ENCODE peak calls at places on chromosomes 12 and 14, in seven cellular contexts. F is B cell; O is kidney tubule cell; S is A172; T is ELR; C is stimulated activated CD8-positive, alpha-beta memory T cell treated with anti-CD3 and anti-CD28 coated beads, Interleukin-2, amount 100 ng/mL, for 1 hour; M is LoVo. B is an unnamed sample.

GRCh38 chr12:32039341-32039740 is 67.3 kb upstream of the BICD1 start:
- DNase-seq in F (no peak), O (no peak), S (no peak), T (no peak), C (no peak), M (no peak), B (no peak)

GRCh38 chr14:95434161-95434560 is 82.3 kb downstream of the SYNE3 start:
- DNase-seq in F (no peak), O (no peak), S (no peak), T (no peak), C (no peak), M (no peak), B (no peak)

GRCh38 chr12:13443498-13443897 is 247.0 kb downstream of the EMP1 start:
- DNase-seq in F (no peak), O (no peak), S (no peak), T (no peak), C (no peak), M (no peak), B (no peak)

GRCh38 chr14:21048638-21049037 is 6.5 kb downstream of the RNASE7 start:
- DNase-seq in F (no peak), O (no peak), S (no peak), T (no peak), C (no peak), M (no peak), B (no peak)

GRCh38 chr12:1115471-1116242 is 124.6 kb downstream of the ERC1 start:
- DNase-seq in F (no peak), O (peak; percentile 43), S (no peak), T (peak; percentile 89), C (no peak), M (peak; percentile 31), B (peak; percentile 36)

GRCh38 chr14:32345311-32345771 is 16.2 kb downstream of the AKAP6 start:
- DNase-seq in F (no peak), O (peak; percentile 52), S (no peak), T (no peak), C (no peak), M (peak; percentile 9), B (peak; percentile 4)

GRCh38 chr12:131142891-131143637 is 189.4 kb downstream of the ADGRD1 start:
- DNase-seq in F (no peak), O (no peak), S (no peak), T (no peak), C (no peak), M (no peak), B (no peak)

GRCh38 chr12:65803253-65803652 is 21.0 kb upstream of the HMGA2 start:
- DNase-seq in F (no peak), O (no peak), S (no peak), T (no peak), C (no peak), M (no peak), B (no peak)

GRCh38 chr12:51238037-51238509 is 553 bp upstream of the DAZAP2 start:
- DNase-seq in F (no peak), O (peak; percentile 38), S (peak; percentile 5), T (no peak), C (no peak), M (no peak), B (peak; percentile 29)

GRCh38 chr12:53795927-53796326 is 44.1 kb upstream of the CISTR start:
- DNase-seq in F (no peak), O (no peak), S (no peak), T (no peak), C (no peak), M (no peak), B (no peak)

GRCh38 chr12:52050116-52050770 is 999 bp upstream of the NR4A1 start:
- DNase-seq in F (peak; percentile 84), O (peak; percentile 11), S (no peak), T (no peak), C (no peak), M (no peak), B (no peak)

GRCh38 chr12:89528434-89528833 is 2.6 kb upstream of the POC1B start:
- DNase-seq in F (no peak), O (no peak), S (no peak), T (no peak), C (no peak), M (no peak), B (no peak)

GRCh38 chr14:64569108-64570045 is 19.6 kb downstream of the PPP1R36 start:
- DNase-seq in F (no peak), O (peak; percentile 69), S (peak; percentile 35), T (peak; percentile 58), C (no peak), M (peak; percentile 34), B (peak; percentile 79)

GRCh38 chr14:55116246-55117030 is 12.6 kb upstream of the LGALS3 start:
- DNase-seq in F (no peak), O (peak; percentile 26), S (no peak), T (no peak), C (no peak), M (no peak), B (no peak)

GRCh38 chr12:57614178-57614947 is 3.1 kb downstream of the ARHGEF25 start:
- DNase-seq in F (peak; percentile 73), O (no peak), S (no peak), T (peak; percentile 49), C (no peak), M (no peak), B (peak; percentile 19)

GRCh38 chr12:89080797-89081470 is 271.4 kb downstream of the DUSP6 start:
- DNase-seq in F (no peak), O (no peak), S (no peak), T (peak; percentile 54), C (no peak), M (no peak), B (peak; percentile 75)

GRCh38 chr12:80356092-80356491 is 87.9 kb upstream of the PTPRQ start:
- DNase-seq in F (no peak), O (no peak), S (no peak), T (peak; percentile 4), C (no peak), M (no peak), B (peak; percentile 85)

GRCh38 chr12:131561891-131562684 is 148.8 kb upstream of the SFSWAP start:
- DNase-seq in F (no peak), O (no peak), S (no peak), T (no peak), C (no peak), M (no peak), B (no peak)

GRCh38 chr12:112979281-112979680 is 962 bp downstream of the OAS2 start:
- DNase-seq in F (peak; percentile 32), O (no peak), S (no peak), T (peak; percentile 19), C (no peak), M (no peak), B (no peak)

GRCh38 chr14:76928301-76928700 is 100.2 kb downstream of the IRF2BPL start:
- DNase-seq in F (no peak), O (no peak), S (no peak), T (no peak), C (no peak), M (no peak), B (no peak)

GRCh38 chr14:50823051-50823762 is 7.8 kb downstream of the NIN start:
- DNase-seq in F (peak; percentile 46), O (no peak), S (no peak), T (no peak), C (no peak), M (no peak), B (no peak)

GRCh38 chr14:50741571-50741970 is 73.5 kb upstream of the SAV1 start:
- DNase-seq in F (no peak), O (peak; percentile 39), S (peak; percentile 26), T (peak; percentile 60), C (no peak), M (no peak), B (peak; percentile 69)

GRCh38 chr14:51321036-51321435 is 81.0 kb downstream of the TMX1 start:
- DNase-seq in F (no peak), O (peak; percentile 15), S (no peak), T (no peak), C (no peak), M (no peak), B (peak; percentile 7)

GRCh38 chr12:81591256-81591655 is 167.9 kb downstream of the PPFIA2 start:
- DNase-seq in F (no peak), O (no peak), S (no peak), T (no peak), C (no peak), M (no peak), B (no peak)

GRCh38 chr14:92726135-92726932 is 22.1 kb downstream of the LGMN start:
- DNase-seq in F (no peak), O (peak; percentile 73), S (peak; percentile 86), T (peak; percentile 95), C (no peak), M (peak; percentile 93), B (peak; percentile 94)

GRCh38 chr12:57629897-57630471 is 3.0 kb downstream of the B4GALNT1 start:
- DNase-seq in F (no peak), O (no peak), S (no peak), T (no peak), C (no peak), M (no peak), B (no peak)

GRCh38 chr12:5305425-5305824 is 126.5 kb upstream of the NTF3 start:
- DNase-seq in F (no peak), O (no peak), S (no peak), T (no peak), C (no peak), M (no peak), B (no peak)

GRCh38 chr12:122849352-122850047 is 14.2 kb downstream of the HIP1R start:
- DNase-seq in F (no peak), O (no peak), S (no peak), T (no peak), C (no peak), M (no peak), B (no peak)

GRCh38 chr12:116594325-116595038 is 35.3 kb downstream of the MAP1LC3B2 start:
- DNase-seq in F (peak; percentile 74), O (no peak), S (no peak), T (no peak), C (no peak), M (no peak), B (no peak)

GRCh38 chr12:13234045-13234641 is 37.6 kb downstream of the EMP1 start:
- DNase-seq in F (peak; percentile 33), O (peak; percentile 60), S (peak; percentile 40), T (peak; percentile 84), C (no peak), M (peak; percentile 54), B (peak; percentile 86)

GRCh38 chr14:23068792-23069412 is 11.6 kb upstream of the CDH24 start:
- DNase-seq in F (peak; percentile 82), O (peak; percentile 92), S (peak; percentile 85), T (peak; percentile 93), C (peak; percentile 43), M (peak; percentile 87), B (peak; percentile 96)

GRCh38 chr14:60760648-60761364 is 26.2 kb downstream of the MNAT1 start:
- DNase-seq in F (no peak), O (peak; percentile 73), S (no peak), T (no peak), C (no peak), M (no peak), B (no peak)

GRCh38 chr12:132393245-132393795 is 63.9 kb upstream of the GALNT9 start:
- DNase-seq in F (no peak), O (peak; percentile 50), S (peak; percentile 87), T (no peak), C (no peak), M (peak; percentile 52), B (no peak)

GRCh38 chr12:21764950-21765349 is 9.6 kb downstream of the KCNJ8 start:
- DNase-seq in F (no peak), O (no peak), S (no peak), T (no peak), C (no peak), M (no peak), B (no peak)

GRCh38 chr12:51357374-51358047 is 11.0 kb upstream of the CELA1 start:
- DNase-seq in F (peak; percentile 80), O (no peak), S (no peak), T (no peak), C (no peak), M (no peak), B (no peak)

GRCh38 chr14:106224694-106224971 is 698.2 kb downstream of the TMEM121 start:
- DNase-seq in F (no peak), O (no peak), S (no peak), T (no peak), C (no peak), M (no peak), B (no peak)

GRCh38 chr12:93376436-93377251 is 1.1 kb upstream of the NUDT4 start:
- DNase-seq in F (no peak), O (peak; percentile 47), S (no peak), T (peak; percentile 30), C (no peak), M (peak; percentile 32), B (peak; percentile 44)

GRCh38 chr12:103751600-103751999 is 89.4 kb downstream of the NT5DC3 start:
- DNase-seq in F (no peak), O (no peak), S (no peak), T (no peak), C (no peak), M (no peak), B (no peak)

B was measured in dermis blood vessel endothelial cell.